ENCODE peak calls at places on chromosomes 16 and 17, in four cellular contexts. F is MV-4-11, I is C1 segment of cervical spinal cord, E is RPMI8226. R is an unnamed sample.

GRCh38 chr17:37089998-37090397 is 141.2 kb downstream of the AATF start:
- DNase-seq in F (peak), I (no peak), E (no peak), R (no peak)

GRCh38 chr17:80518392-80518791 is 26.2 kb upstream of the RPTOR start:
- DNase-seq in F (no peak), I (no peak), E (no peak), R (no peak)

GRCh38 chr16:590875-591200 is 972 bp downstream of the RAB40C start:
- DNase-seq in I (no peak), E (no peak), F (no peak), R (no peak)

GRCh38 chr16:1580256-1580655 is 31.6 kb downstream of the IFT140 start:
- DNase-seq in I (no peak), E (no peak), F (no peak), R (no peak)

GRCh38 chr16:2716101-2716885 is 3.7 kb downstream of the PRSS27 start:
- DNase-seq in F (no peak), E (no peak), I (no peak), R (no peak)

GRCh38 chr17:81993726-81994592 is 16.5 kb downstream of the ASPSCR1 start:
- DNase-seq in F (no peak), E (no peak), I (no peak), R (no peak)

GRCh38 chr16:8571061-8571596 is 19.2 kb downstream of the TMEM114 start:
- DNase-seq in F (peak), I (no peak), E (peak), R (peak)

GRCh38 chr17:54257440-54257839 is 434.7 kb downstream of the KIF2B start:
- DNase-seq in F (no peak), E (no peak), I (no peak), R (no peak)

GRCh38 chr16:88376835-88377726 is 5.7 kb upstream of the ZNF469 start:
- DNase-seq in I (peak), E (no peak), F (no peak), R (no peak)

GRCh38 chr17:63086483-63087185 is 120.6 kb downstream of the TANC2 start:
- DNase-seq in E (no peak), F (no peak), I (no peak), R (no peak)

GRCh38 chr16:17831330-17831729 is 360.6 kb upstream of the XYLT1 start:
- DNase-seq in E (no peak), I (no peak), F (no peak), R (no peak)

GRCh38 chr16:68401871-68402747 is 46.2 kb downstream of the SMPD3 start:
- DNase-seq in I (no peak), E (no peak), F (peak), R (no peak)

GRCh38 chr17:7589204-7589868 is 558 bp downstream of the SOX15 start:
- DNase-seq in I (peak), E (no peak), F (peak), R (no peak)

GRCh38 chr16:69286941-69287713 is 24.0 kb upstream of the VPS4A start:
- DNase-seq in I (no peak), E (peak), F (peak), R (peak)

GRCh38 chr16:82329070-82329469 is 159.0 kb upstream of the MPHOSPH6 start:
- DNase-seq in E (no peak), I (no peak), F (no peak), R (no peak)

GRCh38 chr17:36856169-36856568 is 81.1 kb upstream of the LHX1 start:
- DNase-seq in I (no peak), F (no peak), E (no peak), R (no peak)

GRCh38 chr17:73795730-73796129 is 151.5 kb upstream of the SDK2 start:
- DNase-seq in I (no peak), E (no peak), F (no peak), R (no peak)

GRCh38 chr17:61716225-61716829 is 125.3 kb upstream of the NACA2 start:
- DNase-seq in F (no peak), E (no peak), I (no peak), R (no peak)

GRCh38 chr17:28368915-28369683 is 1.0 kb downstream of the VTN start:
- DNase-seq in F (no peak), I (no peak), E (no peak), R (no peak)

GRCh38 chr16:80804451-80805383 is at the start of gene CDYL2:
- DNase-seq in E (peak), I (no peak), F (no peak), R (peak)

GRCh38 chr17:77332034-77332971 is 191.5 kb downstream of the SEC14L1 start:
- DNase-seq in F (no peak), I (no peak), E (peak), R (peak)

GRCh38 chr16:4664538-4665418 is 28.6 kb upstream of the NUDT16L1 start:
- DNase-seq in F (peak), E (no peak), I (no peak), R (peak)

GRCh38 chr17:27805520-27806146 is 5.3 kb upstream of the NOS2 start:
- DNase-seq in E (peak), I (peak), F (peak), R (peak)

GRCh38 chr16:4515611-4516233 is 22.9 kb downstream of the CDIP1 start:
- DNase-seq in E (peak), I (no peak), F (peak), R (no peak)